ENCODE peak calls at places on chromosome 18, in seven cellular contexts. I is AG10803, S is neural crest cell, F is tibial artery, M is nephron progenitor cell, T is AG09319, Y is H1. V is an unnamed sample.
A peak's percentile ranks its signal among the peaks of the same experiment; 100 is the strongest.

GRCh38 chr18:70148539-70148938 is 56.9 kb downstream of the RTTN start:
- DNase-seq in F (no peak), M (no peak), S (no peak), Y (no peak), T (no peak), I (no peak), V (no peak)

GRCh38 chr18:69399253-69399652 is 1.4 kb upstream of the DOK6 start:
- DNase-seq in F (no peak), S (no peak), I (no peak), Y (no peak), M (no peak), T (no peak), V (no peak)

GRCh38 chr18:58391113-58391892 is 237.6 kb downstream of the ALPK2 start:
- DNase-seq in I (peak; percentile 26), M (no peak), S (no peak), F (no peak), Y (no peak), T (no peak), V (no peak)

GRCh38 chr18:79477711-79478483 is 82.2 kb downstream of the NFATC1 start:
- DNase-seq in T (no peak), M (no peak), S (no peak), Y (no peak), I (no peak), F (no peak), V (no peak)

GRCh38 chr18:21000667-21001066 is 110.9 kb downstream of the ROCK1 start:
- DNase-seq in I (peak; percentile 37), T (no peak), Y (no peak), S (no peak), M (no peak), F (no peak), V (peak; percentile 1)

GRCh38 chr18:3054214-3054613 is 41.3 kb upstream of the LPIN2 start:
- DNase-seq in F (no peak), Y (no peak), T (no peak), M (no peak), I (no peak), S (no peak), V (no peak)

GRCh38 chr18:22115573-22115972 is 53.8 kb upstream of the GATA6 start:
- DNase-seq in T (no peak), Y (no peak), M (no peak), I (no peak), S (no peak), F (no peak), V (no peak)

GRCh38 chr18:45687617-45688016 is 36.4 kb upstream of the SLC14A1 start:
- DNase-seq in M (no peak), Y (no peak), I (no peak), F (no peak), S (no peak), T (no peak), V (no peak)

GRCh38 chr18:901769-902168 is 2.9 kb upstream of the ADCYAP1 start:
- DNase-seq in S (no peak), M (no peak), T (no peak), I (no peak), Y (no peak), F (no peak), V (no peak)

GRCh38 chr18:62539284-62540168 is 16.7 kb downstream of the ZCCHC2 start:
- DNase-seq in T (no peak), F (no peak), Y (no peak), M (no peak), S (no peak), I (no peak), V (no peak)

GRCh38 chr18:53567935-53568574 is 656.4 kb downstream of the MBD2 start:
- DNase-seq in M (peak; percentile 11), Y (peak; percentile 45), T (no peak), S (peak; percentile 4), F (no peak), I (peak; percentile 31), V (peak; percentile 50)

GRCh38 chr18:9706081-9706935 is 1.8 kb upstream of the RAB31 start:
- DNase-seq in M (no peak), Y (no peak), F (no peak), S (no peak), T (no peak), I (no peak), V (no peak)

GRCh38 chr18:23178661-23179081 is 43.4 kb downstream of the CABLES1 start:
- DNase-seq in S (no peak), I (no peak), Y (no peak), F (no peak), T (no peak), M (no peak), V (no peak)

GRCh38 chr18:44887227-44887631 is 206.5 kb downstream of the SETBP1 start:
- DNase-seq in S (no peak), Y (no peak), M (no peak), F (no peak), I (peak; percentile 70), T (no peak), V (peak; percentile 73)

GRCh38 chr18:36808681-36809080 is 20.1 kb downstream of the TPGS2 start:
- DNase-seq in S (no peak), M (no peak), T (no peak), Y (no peak), F (no peak), I (peak; percentile 87), V (no peak)

GRCh38 chr18:51330739-51331138 is 133.3 kb upstream of the MEX3C start:
- DNase-seq in I (no peak), S (no peak), T (no peak), M (no peak), F (no peak), Y (no peak), V (no peak)

GRCh38 chr18:22674300-22674699 is 256.6 kb upstream of the CTAGE1 start:
- DNase-seq in S (no peak), I (peak; percentile 92), T (peak; percentile 51), F (no peak), Y (no peak), M (no peak), V (peak; percentile 88)

GRCh38 chr18:27750014-27750413 is 426.9 kb downstream of the CDH2 start:
- DNase-seq in F (no peak), T (no peak), M (peak; percentile 55), I (peak; percentile 48), Y (peak; percentile 67), S (peak; percentile 53), V (peak; percentile 67)

GRCh38 chr18:54162431-54162830 is 62.0 kb downstream of the MBD2 start:
- DNase-seq in I (peak; percentile 87), T (no peak), F (no peak), Y (no peak), M (no peak), S (no peak), V (peak; percentile 37)

GRCh38 chr18:26655614-26656400 is 107.5 kb upstream of the KCTD1 start:
- DNase-seq in S (peak; percentile 56), M (peak; percentile 68), Y (peak; percentile 78), T (no peak), F (peak; percentile 39), I (peak; percentile 21), V (peak; percentile 73)

GRCh38 chr18:26657618-26658581 is 109.5 kb upstream of the KCTD1 start:
- DNase-seq in F (no peak), I (no peak), Y (no peak), T (no peak), M (no peak), S (no peak), V (peak; percentile 1)

GRCh38 chr18:26656401-26656943 is 108.1 kb upstream of the KCTD1 start:
- DNase-seq in S (peak; percentile 26), F (no peak), T (no peak), M (no peak), Y (peak; percentile 59), I (no peak), V (no peak)

GRCh38 chr18:26655010-26655613 is 106.8 kb upstream of the KCTD1 start:
- DNase-seq in F (no peak), S (peak; percentile 9), I (peak; percentile 7), M (no peak), Y (no peak), T (no peak), V (peak; percentile 6)

GRCh38 chr18:26656944-26657536 is 108.7 kb upstream of the KCTD1 start:
- DNase-seq in F (peak; percentile 60), T (peak; percentile 20), I (peak; percentile 61), Y (peak; percentile 82), S (peak; percentile 53), M (peak; percentile 79), V (peak; percentile 73)
- TF ChIP-seq CTCF in F (no peak), T (peak; percentile 34), I (peak; percentile 40), Y (no peak), S (peak; percentile 42), M (no peak), V (peak; percentile 15)

GRCh38 chr18:35030234-35030989 is 10.8 kb upstream of the MAPRE2 start:
- DNase-seq in Y (no peak), F (no peak), M (no peak), I (no peak), S (no peak), T (no peak), V (no peak)
- TF ChIP-seq CTCF in Y (no peak), F (no peak), M (no peak), I (no peak), S (peak; percentile 3), T (no peak), V (no peak)

GRCh38 chr18:74453011-74453571 is 4.0 kb downstream of the DIPK1C start:
- DNase-seq in S (no peak), I (no peak), F (no peak), T (no peak), M (no peak), Y (no peak), V (no peak)

GRCh38 chr18:74453642-74454198 is 3.4 kb downstream of the DIPK1C start:
- DNase-seq in M (no peak), S (no peak), Y (no peak), F (no peak), I (no peak), T (no peak), V (no peak)

GRCh38 chr18:74447404-74448152 is 9.5 kb downstream of the DIPK1C start:
- DNase-seq in I (no peak), S (no peak), M (no peak), T (no peak), F (no peak), Y (no peak), V (no peak)

GRCh38 chr18:74451148-74451547 is 6.0 kb downstream of the DIPK1C start:
- DNase-seq in F (no peak), S (no peak), M (no peak), Y (no peak), T (no peak), I (no peak), V (no peak)

DNA sequence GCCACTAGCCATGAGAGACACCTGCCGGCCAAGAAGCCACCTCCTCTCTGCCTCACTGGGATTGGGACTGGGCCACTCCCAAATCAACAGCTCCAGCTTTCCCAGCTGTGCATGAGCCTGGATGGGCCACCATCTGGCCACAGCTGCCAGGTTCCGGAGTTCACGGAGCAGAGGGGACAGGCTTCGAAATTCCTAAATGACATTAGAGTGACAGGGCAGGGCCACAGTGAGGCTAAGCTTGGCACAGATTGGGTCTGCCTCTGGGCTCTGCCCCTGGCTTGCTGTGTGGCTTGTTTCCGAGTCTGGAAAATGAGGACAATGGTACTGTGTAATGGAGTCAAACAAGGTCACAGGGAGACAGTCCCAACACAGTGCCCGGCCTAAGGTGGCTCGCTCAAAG is 6.5 kb downstream of the DIPK1C start:
- DNase-seq in S (no peak), F (no peak), I (no peak), M (no peak), Y (no peak), T (no peak), V (no peak)
- TF ChIP-seq CTCF in S (no peak), F (no peak), I (no peak), M (no peak), Y (no peak), T (no peak), V (no peak)

DNA sequence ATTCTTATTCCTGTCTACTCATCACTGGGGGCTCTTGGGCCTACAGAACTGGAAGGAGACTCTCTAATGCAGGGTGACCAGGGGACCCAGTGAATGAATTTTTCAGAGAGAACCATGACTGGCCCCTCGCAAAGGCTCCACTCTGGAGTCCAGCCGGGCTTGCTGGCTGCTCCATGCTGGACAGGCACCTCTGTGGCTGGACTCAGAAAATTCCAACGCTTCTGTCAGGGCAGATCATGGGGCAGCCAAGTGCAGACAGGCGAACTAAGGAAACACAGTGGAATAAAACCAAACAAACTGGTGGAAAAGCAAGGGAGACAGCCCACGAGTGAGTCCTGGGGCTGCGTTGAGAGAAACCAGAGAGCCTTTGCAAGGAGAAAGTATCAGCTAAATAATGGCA is 57.2 kb downstream of the ACAA2 start:
- DNase-seq in F (no peak), M (no peak), T (no peak), S (no peak), Y (no peak), I (no peak), V (no peak)
- TF ChIP-seq CTCF in F (no peak), M (no peak), T (no peak), S (no peak), Y (no peak), I (no peak), V (no peak)

V was measured in MCF 10A.